ENCODE peak calls at places on chromosomes 13 and 19, in four cellular contexts. One of them, this sample, is unnamed.

GRCh38 chr19:47719047-47719885 is 6.0 kb downstream of the EHD2 start:
- DNase-seq in lower leg skin: peak
- DNase-seq in psoas muscle: peak
- DNase-seq in kidney epithelial cell: peak
- DNase-seq in this sample: no peak

GRCh38 chr19:6516018-6516658 is 14.0 kb upstream of the TUBB4A start:
- DNase-seq in lower leg skin: peak
- DNase-seq in psoas muscle: peak
- DNase-seq in kidney epithelial cell: peak
- DNase-seq in this sample: peak

GRCh38 chr19:16371540-16371986 is 46.9 kb downstream of the KLF2 start:
- DNase-seq in lower leg skin: peak
- DNase-seq in psoas muscle: peak
- DNase-seq in kidney epithelial cell: no peak
- DNase-seq in this sample: no peak

GRCh38 chr13:113528798-113529180 is 38.3 kb upstream of the DCUN1D2 start:
- DNase-seq in lower leg skin: peak
- DNase-seq in psoas muscle: no peak
- DNase-seq in kidney epithelial cell: no peak
- DNase-seq in this sample: no peak

GRCh38 chr13:49357694-49358093 is 86.2 kb downstream of the CAB39L start:
- DNase-seq in lower leg skin: no peak
- DNase-seq in psoas muscle: no peak
- DNase-seq in kidney epithelial cell: no peak
- DNase-seq in this sample: peak

GRCh38 chr19:10009269-10009665 is 1.0 kb downstream of the COL5A3 start:
- DNase-seq in lower leg skin: peak
- DNase-seq in psoas muscle: peak
- DNase-seq in kidney epithelial cell: no peak
- DNase-seq in this sample: no peak

GRCh38 chr19:40576181-40576584 is 490 bp upstream of the SHKBP1 start:
- DNase-seq in lower leg skin: no peak
- DNase-seq in psoas muscle: peak
- DNase-seq in kidney epithelial cell: no peak
- DNase-seq in this sample: no peak

GRCh38 chr13:77980592-77980991 is 62.0 kb upstream of the EDNRB start:
- DNase-seq in lower leg skin: no peak
- DNase-seq in psoas muscle: no peak
- DNase-seq in kidney epithelial cell: peak
- DNase-seq in this sample: peak

GRCh38 chr13:110126391-110126961 is 180.5 kb downstream of the COL4A1 start:
- DNase-seq in lower leg skin: peak
- DNase-seq in psoas muscle: peak
- DNase-seq in kidney epithelial cell: peak
- DNase-seq in this sample: peak

GRCh38 chr13:97125051-97125809 is 96.9 kb upstream of the MBNL2 start:
- DNase-seq in lower leg skin: peak
- DNase-seq in psoas muscle: peak
- DNase-seq in kidney epithelial cell: peak
- DNase-seq in this sample: no peak

GRCh38 chr19:3612330-3612729 is 5.7 kb upstream of the TBXA2R start:
- DNase-seq in lower leg skin: no peak
- DNase-seq in psoas muscle: no peak
- DNase-seq in kidney epithelial cell: no peak
- DNase-seq in this sample: no peak

GRCh38 chr19:34888091-34888490 is 38.6 kb upstream of the ZNF30 start:
- DNase-seq in lower leg skin: peak
- DNase-seq in psoas muscle: no peak
- DNase-seq in kidney epithelial cell: no peak
- DNase-seq in this sample: no peak

GRCh38 chr19:41088151-41088550 is at the start of gene CYP2A13:
- DNase-seq in lower leg skin: no peak
- DNase-seq in psoas muscle: no peak
- DNase-seq in kidney epithelial cell: no peak
- DNase-seq in this sample: no peak

GRCh38 chr19:49109569-49110233 is 4.5 kb upstream of the LIN7B start:
- DNase-seq in lower leg skin: no peak
- DNase-seq in psoas muscle: no peak
- DNase-seq in kidney epithelial cell: no peak
- DNase-seq in this sample: no peak

GRCh38 chr19:21092107-21092506 is 10.1 kb downstream of the ZNF714 start:
- DNase-seq in lower leg skin: no peak
- DNase-seq in psoas muscle: no peak
- DNase-seq in kidney epithelial cell: no peak
- DNase-seq in this sample: no peak

GRCh38 chr13:25037057-25037813 is 58.7 kb upstream of the PABPC3 start:
- DNase-seq in lower leg skin: no peak
- DNase-seq in psoas muscle: no peak
- DNase-seq in kidney epithelial cell: peak
- DNase-seq in this sample: peak

GRCh38 chr13:53672005-53672404 is 643.4 kb downstream of the OLFM4 start:
- DNase-seq in lower leg skin: no peak
- DNase-seq in psoas muscle: no peak
- DNase-seq in kidney epithelial cell: no peak
- DNase-seq in this sample: no peak

GRCh38 chr13:94435604-94436226 is 43.8 kb downstream of the DCT start:
- DNase-seq in lower leg skin: no peak
- DNase-seq in psoas muscle: no peak
- DNase-seq in kidney epithelial cell: peak
- DNase-seq in this sample: no peak

GRCh38 chr19:16208064-16208759 is 10.5 kb downstream of the AP1M1 start:
- DNase-seq in lower leg skin: no peak
- DNase-seq in psoas muscle: no peak
- DNase-seq in kidney epithelial cell: no peak
- DNase-seq in this sample: no peak

GRCh38 chr19:4692275-4693077 is 22.3 kb upstream of the MYDGF start:
- DNase-seq in lower leg skin: no peak
- DNase-seq in psoas muscle: no peak
- DNase-seq in kidney epithelial cell: no peak
- DNase-seq in this sample: no peak

GRCh38 chr19:33358408-33358807 is 15.1 kb upstream of the CEBPG start:
- DNase-seq in lower leg skin: peak
- DNase-seq in psoas muscle: no peak
- DNase-seq in kidney epithelial cell: no peak
- DNase-seq in this sample: no peak

GRCh38 chr19:55600336-55601028 is 394 bp downstream of the ZNF524 start:
- DNase-seq in lower leg skin: peak
- DNase-seq in psoas muscle: no peak
- DNase-seq in kidney epithelial cell: no peak
- DNase-seq in this sample: no peak

GRCh38 chr13:75864718-75865117 is 228.6 kb downstream of the LMO7 start:
- DNase-seq in lower leg skin: no peak
- DNase-seq in psoas muscle: no peak
- DNase-seq in kidney epithelial cell: no peak
- DNase-seq in this sample: no peak

GRCh38 chr13:27481766-27482165 is 31.4 kb upstream of the MTIF3 start:
- DNase-seq in lower leg skin: no peak
- DNase-seq in psoas muscle: no peak
- DNase-seq in kidney epithelial cell: no peak
- DNase-seq in this sample: no peak

GRCh38 chr13:67023088-67023893 is 206.8 kb downstream of the PCDH9 start:
- DNase-seq in lower leg skin: no peak
- DNase-seq in psoas muscle: no peak
- DNase-seq in kidney epithelial cell: peak
- DNase-seq in this sample: peak

GRCh38 chr13:111458739-111459138 is 138.3 kb downstream of the TEX29 start:
- DNase-seq in lower leg skin: peak
- DNase-seq in psoas muscle: no peak
- DNase-seq in kidney epithelial cell: no peak
- DNase-seq in this sample: no peak

GRCh38 chr13:43433691-43434121 is 353.1 kb downstream of the ENOX1 start:
- DNase-seq in lower leg skin: no peak
- DNase-seq in psoas muscle: no peak
- DNase-seq in kidney epithelial cell: no peak
- DNase-seq in this sample: no peak

GRCh38 chr19:1471514-1472107 is 7.4 kb downstream of the C19orf25 start:
- DNase-seq in lower leg skin: no peak
- DNase-seq in psoas muscle: peak
- DNase-seq in kidney epithelial cell: no peak
- DNase-seq in this sample: no peak

GRCh38 chr13:73140804-73141203 is 82.0 kb downstream of the KLF5 start:
- DNase-seq in lower leg skin: no peak
- DNase-seq in psoas muscle: no peak
- DNase-seq in kidney epithelial cell: no peak
- DNase-seq in this sample: no peak

GRCh38 chr19:1369214-1369805 is 14.4 kb upstream of the NDUFS7 start:
- DNase-seq in lower leg skin: no peak
- DNase-seq in psoas muscle: no peak
- DNase-seq in kidney epithelial cell: no peak
- DNase-seq in this sample: no peak

GRCh38 chr13:101511766-101512165 is 59.3 kb downstream of the ITGBL1 start:
- DNase-seq in lower leg skin: no peak
- DNase-seq in psoas muscle: no peak
- DNase-seq in kidney epithelial cell: no peak
- DNase-seq in this sample: no peak

GRCh38 chr13:113890758-113891480 is 27.0 kb upstream of the GAS6 start:
- DNase-seq in lower leg skin: no peak
- DNase-seq in psoas muscle: no peak
- DNase-seq in kidney epithelial cell: no peak
- DNase-seq in this sample: no peak

GRCh38 chr13:22839554-22840286 is 341.1 kb upstream of the SGCG start:
- DNase-seq in lower leg skin: no peak
- DNase-seq in psoas muscle: no peak
- DNase-seq in kidney epithelial cell: no peak
- DNase-seq in this sample: no peak

GRCh38 chr19:17872251-17873001 is 681 bp downstream of the SLC5A5 start:
- DNase-seq in lower leg skin: no peak
- DNase-seq in psoas muscle: no peak
- DNase-seq in kidney epithelial cell: no peak
- DNase-seq in this sample: no peak

GRCh38 chr19:8209111-8209964 is at the start of gene CERS4:
- DNase-seq in lower leg skin: peak
- DNase-seq in psoas muscle: peak
- DNase-seq in kidney epithelial cell: no peak
- DNase-seq in this sample: no peak

GRCh38 chr19:13844130-13844631 is 32.8 kb upstream of the NANOS3 start:
- DNase-seq in lower leg skin: peak
- DNase-seq in psoas muscle: no peak
- DNase-seq in kidney epithelial cell: no peak
- DNase-seq in this sample: no peak
- H3K4me3 ChIP-seq in lower leg skin: no peak
- H3K4me3 ChIP-seq in psoas muscle: no peak
- H3K4me3 ChIP-seq in kidney epithelial cell: no peak
- H3K4me3 ChIP-seq in this sample: no peak

GRCh38 chr19:46571495-46571894 is 29.6 kb upstream of the CALM3 start:
- DNase-seq in lower leg skin: no peak
- DNase-seq in psoas muscle: no peak
- DNase-seq in kidney epithelial cell: no peak
- DNase-seq in this sample: no peak
- TF ChIP-seq CTCF in lower leg skin: no peak
- TF ChIP-seq CTCF in psoas muscle: no peak
- TF ChIP-seq CTCF in kidney epithelial cell: no peak
- TF ChIP-seq CTCF in this sample: peak

GRCh38 chr13:50403311-50403710 is 388.1 kb downstream of the KCNRG start:
- DNase-seq in lower leg skin: no peak
- DNase-seq in psoas muscle: no peak
- DNase-seq in kidney epithelial cell: no peak
- DNase-seq in this sample: no peak

GRCh38 chr13:50404769-50405168 is 389.5 kb downstream of the KCNRG start:
- DNase-seq in lower leg skin: no peak
- DNase-seq in psoas muscle: no peak
- DNase-seq in kidney epithelial cell: no peak
- DNase-seq in this sample: no peak

GRCh38 chr13:50400035-50400726 is 384.9 kb downstream of the KCNRG start:
- DNase-seq in lower leg skin: no peak
- DNase-seq in psoas muscle: no peak
- DNase-seq in kidney epithelial cell: no peak
- DNase-seq in this sample: no peak

GRCh38 chr13:50401721-50402510 is 386.7 kb downstream of the KCNRG start:
- DNase-seq in lower leg skin: no peak
- DNase-seq in psoas muscle: no peak
- DNase-seq in kidney epithelial cell: no peak
- DNase-seq in this sample: no peak

GRCh38 chr13:50400930-50401553 is 385.8 kb downstream of the KCNRG start:
- DNase-seq in lower leg skin: no peak
- DNase-seq in psoas muscle: no peak
- DNase-seq in kidney epithelial cell: peak
- DNase-seq in this sample: peak
- H3K4me3 ChIP-seq in lower leg skin: no peak
- H3K4me3 ChIP-seq in psoas muscle: no peak
- H3K4me3 ChIP-seq in kidney epithelial cell: no peak
- H3K4me3 ChIP-seq in this sample: no peak

GRCh38 chr19:51808333-51808986 is 13.5 kb downstream of the FPR3 start:
- DNase-seq in lower leg skin: no peak
- DNase-seq in psoas muscle: no peak
- DNase-seq in kidney epithelial cell: no peak
- DNase-seq in this sample: no peak
- TF ChIP-seq CTCF in lower leg skin: no peak
- TF ChIP-seq CTCF in psoas muscle: no peak
- TF ChIP-seq CTCF in kidney epithelial cell: no peak
- TF ChIP-seq CTCF in this sample: no peak

GRCh38 chr19:19159534-19159933 is 10.5 kb downstream of the MEF2B start:
- DNase-seq in lower leg skin: no peak
- DNase-seq in psoas muscle: no peak
- DNase-seq in kidney epithelial cell: no peak
- DNase-seq in this sample: no peak
- H3K4me3 ChIP-seq in lower leg skin: no peak
- H3K4me3 ChIP-seq in psoas muscle: no peak
- H3K4me3 ChIP-seq in kidney epithelial cell: no peak
- H3K4me3 ChIP-seq in this sample: no peak

GRCh38 chr13:31050486-31051400 is 111.0 kb downstream of the HSPH1 start:
- DNase-seq in lower leg skin: no peak
- DNase-seq in psoas muscle: no peak
- DNase-seq in kidney epithelial cell: no peak
- DNase-seq in this sample: no peak
- TF ChIP-seq CTCF in lower leg skin: no peak
- TF ChIP-seq CTCF in psoas muscle: no peak
- TF ChIP-seq CTCF in kidney epithelial cell: peak
- TF ChIP-seq CTCF in this sample: peak

DNA sequence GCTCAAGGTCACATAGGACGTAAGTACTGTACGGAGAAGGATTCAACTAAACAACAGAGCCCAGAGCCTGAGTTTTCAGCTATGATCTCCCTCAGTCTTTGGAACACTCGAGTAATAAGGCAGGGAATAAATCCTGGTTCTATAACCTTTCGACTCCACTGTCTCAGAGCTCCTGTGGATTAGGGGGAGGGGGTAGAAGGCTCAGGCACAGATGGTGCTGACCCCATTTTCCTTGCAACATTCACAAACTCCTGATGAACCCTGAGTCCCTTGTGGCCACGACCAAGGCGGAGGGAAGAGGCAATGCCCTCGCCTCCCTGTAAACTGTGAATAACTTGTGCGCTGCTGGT is 21.3 kb downstream of the NOVA2 start:
- DNase-seq in lower leg skin: no peak
- DNase-seq in psoas muscle: no peak
- DNase-seq in kidney epithelial cell: no peak
- DNase-seq in this sample: no peak
- H3K4me3 ChIP-seq in lower leg skin: no peak
- H3K4me3 ChIP-seq in psoas muscle: no peak
- H3K4me3 ChIP-seq in kidney epithelial cell: no peak
- H3K4me3 ChIP-seq in this sample: no peak

GRCh38 chr13:46289260-46289955 is 77.7 kb downstream of the LRRC63 start:
- DNase-seq in lower leg skin: no peak
- DNase-seq in psoas muscle: no peak
- DNase-seq in kidney epithelial cell: no peak
- DNase-seq in this sample: no peak
- TF ChIP-seq CTCF in lower leg skin: no peak
- TF ChIP-seq CTCF in psoas muscle: no peak
- TF ChIP-seq CTCF in kidney epithelial cell: no peak
- TF ChIP-seq CTCF in this sample: no peak